ENCODE peak calls at places on chromosomes 12 and 14, in seven cellular contexts. G is neural crest cell, Q is B cell, T is upper lobe of left lung, L is mammary epithelial cell, W is neural progenitor cell, P is coronary artery. Y is an unnamed sample.

GRCh38 chr12:59708484-59708883 is 112.7 kb downstream of the SLC16A7 start:
- DNase-seq in P (no peak), T (no peak), Q (no peak), G (no peak), L (peak), W (no peak), Y (no peak)

GRCh38 chr12:122306407-122306806 is 40.1 kb upstream of the VPS33A start:
- DNase-seq in G (no peak), Q (no peak), W (peak), P (no peak), T (no peak), L (no peak), Y (no peak)

GRCh38 chr12:107319536-107320030 is 226.2 kb upstream of the CRY1 start:
- DNase-seq in T (peak), Q (no peak), L (peak), W (peak), P (no peak), G (no peak), Y (no peak)

GRCh38 chr12:113232787-113233585 is 11.7 kb downstream of the TPCN1 start:
- DNase-seq in Q (peak), P (no peak), T (no peak), W (peak), G (no peak), L (no peak), Y (no peak)

GRCh38 chr12:25242981-25243764 is 7.6 kb downstream of the KRAS start:
- DNase-seq in P (no peak), T (no peak), L (no peak), Q (no peak), W (no peak), G (no peak), Y (no peak)

GRCh38 chr12:39587247-39587646 is 32.4 kb downstream of the ABCD2 start:
- DNase-seq in T (no peak), W (no peak), G (no peak), P (no peak), Q (peak), L (peak), Y (no peak)

GRCh38 chr14:30596972-30597371 is 25.1 kb upstream of the SCFD1 start:
- DNase-seq in G (no peak), Q (no peak), T (no peak), W (no peak), L (no peak), P (no peak), Y (no peak)

GRCh38 chr14:74402264-74403251 is 23.5 kb downstream of the SYNDIG1L start:
- DNase-seq in W (no peak), L (no peak), G (no peak), T (no peak), P (no peak), Q (peak), Y (no peak)

GRCh38 chr12:47901285-47902093 is 3.3 kb downstream of the VDR start:
- DNase-seq in W (no peak), Q (no peak), P (no peak), L (no peak), G (no peak), T (peak), Y (no peak)

GRCh38 chr12:67714648-67715047 is 66.1 kb downstream of the DYRK2 start:
- DNase-seq in Q (no peak), G (no peak), W (no peak), T (no peak), L (no peak), P (no peak), Y (no peak)

GRCh38 chr14:65847065-65847847 is 434.7 kb downstream of the FUT8 start:
- DNase-seq in P (no peak), Q (peak), T (no peak), W (no peak), G (no peak), L (no peak), Y (peak)

GRCh38 chr12:12726543-12727093 is 9.4 kb downstream of the CDKN1B start:
- DNase-seq in W (no peak), L (peak), P (no peak), T (no peak), Q (peak), G (no peak), Y (no peak)

GRCh38 chr14:81302613-81303012 is 81.9 kb upstream of the GTF2A1 start:
- DNase-seq in W (no peak), T (no peak), G (no peak), Q (no peak), L (no peak), P (no peak), Y (no peak)

GRCh38 chr14:62691613-62692489 is 353.4 kb downstream of the KCNH5 start:
- DNase-seq in G (no peak), T (no peak), L (peak), W (no peak), Q (no peak), P (no peak), Y (no peak)

GRCh38 chr14:62645649-62646048 is 399.6 kb downstream of the KCNH5 start:
- DNase-seq in P (no peak), L (peak), T (no peak), W (no peak), Q (no peak), G (no peak), Y (no peak)

GRCh38 chr14:20690848-20691640 is 2.5 kb downstream of the ANG start:
- DNase-seq in G (peak), W (peak), Q (peak), T (no peak), P (no peak), L (peak), Y (no peak)

GRCh38 chr12:116971222-116971621 is 60.5 kb downstream of the FBXW8 start:
- DNase-seq in T (no peak), L (no peak), P (no peak), W (no peak), Q (no peak), G (no peak), Y (no peak)

GRCh38 chr14:75273272-75274044 is 5.2 kb upstream of the FOS start:
- DNase-seq in T (no peak), Q (no peak), W (no peak), L (peak), P (no peak), G (no peak), Y (no peak)

GRCh38 chr12:102050660-102051430 is 10.9 kb downstream of the WASHC3 start:
- DNase-seq in G (no peak), P (no peak), T (no peak), Q (no peak), W (no peak), L (no peak), Y (no peak)

GRCh38 chr12:108700833-108701450 is 30.4 kb downstream of the CORO1C start:
- DNase-seq in T (no peak), Q (no peak), L (peak), W (no peak), P (no peak), G (no peak), Y (no peak)

GRCh38 chr12:6038160-6038559 is 86.3 kb downstream of the VWF start:
- DNase-seq in W (peak), L (peak), Q (peak), G (peak), T (no peak), P (no peak), Y (no peak)

GRCh38 chr12:9907769-9908168 is 24.4 kb downstream of the CLEC2A start:
- DNase-seq in Q (no peak), L (no peak), T (no peak), G (no peak), P (no peak), W (no peak), Y (no peak)

GRCh38 chr12:75389061-75389460 is 1.8 kb upstream of the GLIPR1L2 start:
- DNase-seq in G (no peak), W (no peak), P (no peak), Q (no peak), L (peak), T (no peak), Y (no peak)

GRCh38 chr12:59808317-59808910 is 212.6 kb downstream of the SLC16A7 start:
- DNase-seq in Q (peak), G (no peak), L (peak), T (no peak), P (no peak), W (peak), Y (no peak)

GRCh38 chr14:95544588-95544987 is 9.7 kb downstream of the GLRX5 start:
- DNase-seq in Q (no peak), T (no peak), L (no peak), G (no peak), P (no peak), W (no peak), Y (no peak)

GRCh38 chr14:60102389-60102788 is 10.7 kb downstream of the PCNX4 start:
- DNase-seq in T (no peak), W (no peak), L (peak), P (no peak), Q (no peak), G (no peak), Y (no peak)

GRCh38 chr12:50589650-50590435 is 85.1 kb downstream of the DIP2B start:
- DNase-seq in G (no peak), Q (no peak), T (no peak), W (no peak), P (no peak), L (peak), Y (no peak)

GRCh38 chr12:130981947-130982346 is 28.2 kb downstream of the ADGRD1 start:
- DNase-seq in G (no peak), L (no peak), P (peak), T (no peak), W (no peak), Q (no peak), Y (no peak)

GRCh38 chr14:70073924-70074566 is 114.7 kb downstream of the SLC8A3 start:
- DNase-seq in G (peak), Q (peak), L (peak), T (no peak), W (peak), P (no peak), Y (no peak)

GRCh38 chr12:79690606-79691298 is at the start of gene PAWR:
- DNase-seq in P (peak), W (peak), G (peak), T (peak), L (peak), Q (peak), Y (peak)

GRCh38 chr14:43729149-43729548 is 777.9 kb downstream of the FSCB start:
- DNase-seq in T (no peak), Q (no peak), W (peak), P (no peak), G (no peak), L (no peak), Y (no peak)

GRCh38 chr14:85579957-85580356 is 50.0 kb downstream of the FLRT2 start:
- DNase-seq in T (no peak), G (no peak), Q (no peak), L (no peak), P (no peak), W (peak), Y (no peak)

GRCh38 chr14:23284654-23285529 is 1.0 kb downstream of the HOMEZ start:
- DNase-seq in P (no peak), L (peak), G (no peak), W (no peak), T (no peak), Q (no peak), Y (no peak)

GRCh38 chr12:128387811-128388422 is 120.9 kb downstream of the TMEM132C start:
- DNase-seq in P (no peak), Q (peak), W (peak), L (no peak), G (peak), T (peak), Y (peak)

GRCh38 chr14:34023824-34024767 is 73.2 kb upstream of the EGLN3 start:
- DNase-seq in W (no peak), Q (no peak), T (no peak), G (no peak), P (no peak), L (peak), Y (no peak)

GRCh38 chr12:30100736-30101135 is 317.0 kb upstream of the TMTC1 start:
- DNase-seq in W (no peak), T (no peak), P (no peak), L (no peak), G (no peak), Q (no peak), Y (no peak)

GRCh38 chr14:25049127-25049558 is 804 bp downstream of the STXBP6 start:
- DNase-seq in P (no peak), G (no peak), T (peak), W (no peak), Q (no peak), L (no peak), Y (no peak)

GRCh38 chr12:57232156-57232756 is 2.7 kb downstream of the SHMT2 start:
- DNase-seq in G (no peak), P (no peak), Q (no peak), T (no peak), L (no peak), W (no peak), Y (no peak)

GRCh38 chr12:3119745-3120660 is 42.8 kb downstream of the TSPAN9 start:
- DNase-seq in W (no peak), T (peak), P (peak), L (peak), G (no peak), Q (no peak), Y (no peak)

GRCh38 chr14:103118019-103118662 is 5.1 kb upstream of the TNFAIP2 start:
- DNase-seq in P (no peak), T (no peak), G (no peak), W (no peak), Q (no peak), L (no peak), Y (no peak)

DNA sequence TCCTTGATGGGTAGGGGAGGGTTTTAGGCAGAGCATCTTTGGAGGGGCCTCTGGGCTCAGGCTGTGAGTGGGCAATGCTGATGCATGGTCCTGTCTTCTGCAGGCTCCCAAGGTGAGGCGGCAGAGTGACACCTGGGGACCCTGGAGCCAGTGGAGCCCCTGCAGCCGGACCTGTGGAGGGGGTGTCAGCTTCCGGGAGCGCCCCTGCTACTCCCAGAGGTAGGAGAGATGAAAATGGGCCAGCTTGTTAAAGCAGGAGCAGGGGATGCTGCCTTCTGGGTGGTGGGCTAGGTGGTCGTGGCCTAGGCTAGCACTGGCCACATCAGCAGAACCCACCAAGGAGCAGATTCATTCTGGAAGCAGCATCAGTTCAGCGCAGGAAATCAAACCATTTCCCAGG is 7.2 kb downstream of the PAPLN start:
- DNase-seq in Q (no peak), G (no peak), W (no peak), P (no peak), T (no peak), L (no peak), Y (no peak)
- TF ChIP-seq CTCF in Q (no peak), G (no peak), W (no peak), P (no peak), T (no peak), L (no peak), Y (no peak)

DNA sequence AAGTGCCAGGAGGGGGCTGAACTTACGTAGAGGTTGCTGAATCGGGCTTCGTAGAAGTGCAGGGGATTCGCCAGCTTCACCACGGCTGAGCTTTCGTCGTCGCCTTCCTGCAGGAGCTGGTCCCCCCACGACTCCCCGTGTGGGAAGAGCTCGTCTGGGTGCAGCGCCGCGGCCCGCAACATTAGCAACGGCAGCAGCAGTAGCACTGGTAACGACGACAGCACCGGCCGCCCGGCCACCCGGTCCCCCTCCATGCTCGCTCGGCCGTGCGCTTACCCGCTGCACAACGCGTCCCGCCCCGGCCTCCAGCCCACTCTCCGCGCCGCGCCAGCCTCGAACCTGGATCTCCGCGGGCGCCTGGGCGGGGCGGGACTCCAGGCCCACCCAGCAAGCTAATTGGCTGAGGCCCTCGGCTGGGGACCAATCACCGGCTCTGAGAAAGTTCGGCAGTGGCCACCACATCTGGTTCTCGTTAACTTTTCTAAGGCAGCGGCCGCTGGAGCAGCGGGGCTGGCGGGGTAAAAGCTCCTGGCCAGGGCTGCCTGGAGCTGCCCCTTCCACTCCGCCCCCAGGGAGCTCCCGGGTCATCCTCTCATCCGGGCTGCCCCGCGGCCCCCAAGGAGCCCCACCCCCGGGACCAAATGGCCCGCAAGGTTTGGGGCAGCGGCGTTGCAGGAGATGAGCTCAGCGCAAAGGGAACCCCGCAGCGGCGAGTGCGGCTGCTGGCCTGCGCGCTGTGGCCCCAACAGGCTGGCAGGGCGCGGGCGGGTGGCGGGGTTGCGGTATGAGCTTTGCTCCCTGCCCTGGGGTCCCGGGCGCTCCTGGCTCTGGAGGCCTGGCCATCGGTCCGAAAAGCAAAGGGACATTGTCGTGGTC is at the start of gene NID2:
- DNase-seq in L (peak), Q (peak), G (peak), T (peak), W (peak), P (peak), Y (peak)
- TF ChIP-seq CTCF in L (no peak), Q (no peak), G (no peak), T (peak), W (peak), P (no peak), Y (no peak)

DNA sequence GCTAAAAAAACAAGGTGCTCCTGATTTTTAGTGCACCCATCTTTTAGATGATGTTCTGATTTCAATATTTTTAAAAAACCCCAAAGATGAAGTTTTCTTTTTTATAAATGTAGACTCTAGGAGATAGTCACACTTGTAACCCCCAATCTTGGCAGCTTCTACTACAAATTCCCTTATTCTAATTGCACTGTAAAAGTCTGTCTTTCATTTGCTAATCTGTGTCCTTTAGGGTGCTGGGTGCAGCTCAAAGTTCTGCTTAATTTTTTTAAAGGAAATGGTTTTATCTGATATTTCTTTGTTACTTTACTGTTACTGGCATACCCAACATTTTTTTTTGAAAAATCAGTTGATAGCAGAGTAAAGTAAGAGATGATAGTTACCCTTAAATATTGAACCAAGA is 172.0 kb downstream of the TRHDE start:
- DNase-seq in T (no peak), W (no peak), L (no peak), P (no peak), Q (no peak), G (no peak), Y (no peak)
- TF ChIP-seq CTCF in T (no peak), W (no peak), L (no peak), P (no peak), Q (no peak), G (no peak), Y (no peak)

GRCh38 chr12:125431516-125431915 is 366.3 kb downstream of the AACS start:
- DNase-seq in P (no peak), L (no peak), T (no peak), W (no peak), Q (no peak), G (no peak), Y (no peak)
- TF ChIP-seq CTCF in P (no peak), L (no peak), T (no peak), W (no peak), Q (no peak), G (no peak), Y (no peak)

DNA sequence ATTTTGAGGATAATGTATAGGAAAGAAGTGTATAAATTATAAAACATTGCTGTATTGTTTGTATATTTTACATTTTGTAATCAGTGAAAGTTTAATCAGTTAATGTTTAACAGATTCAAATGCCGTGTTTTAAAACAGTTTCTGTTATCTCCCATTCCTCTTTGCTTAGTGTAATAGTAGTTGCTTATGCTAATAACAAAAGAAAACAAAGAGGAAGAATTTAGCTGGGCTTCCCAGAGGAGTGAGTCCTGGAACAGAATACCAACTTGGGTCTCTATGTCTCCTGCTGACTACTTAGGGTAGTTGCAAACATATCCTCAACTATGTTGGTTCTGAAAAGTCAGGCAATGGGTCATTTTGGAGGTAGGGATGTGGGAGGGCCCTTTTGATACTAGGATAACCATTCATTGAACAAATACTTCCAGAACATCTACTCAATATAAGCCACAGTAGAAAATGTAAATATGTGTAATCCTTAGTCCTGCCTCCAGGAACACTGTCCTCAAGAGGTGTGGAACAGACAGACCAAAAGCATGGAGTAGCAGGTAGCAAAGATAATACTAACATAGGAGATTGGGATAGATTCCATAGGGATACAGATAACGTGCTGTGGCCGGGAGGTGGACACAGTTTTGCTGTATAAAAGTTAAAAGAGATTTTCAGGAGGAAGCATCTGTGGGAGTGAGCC is 36.1 kb upstream of the EVL start:
- DNase-seq in Q (no peak), G (no peak), L (no peak), W (no peak), T (no peak), P (no peak), Y (no peak)
- TF ChIP-seq CTCF in Q (no peak), G (no peak), L (no peak), W (no peak), T (no peak), P (no peak), Y (no peak)

Y was measured in mesothelial cell of epicardium.